ENCODE peak calls at places on chromosomes 7 and 10, in six cellular contexts. W, X, E, Y, G and Q are unnamed samples. For H3K4me1, the result is how much of the 10 kb centered on the place peaks cover.

GRCh38 chr10:79939969-79940368 is 8.9 kb downstream of the SFTPD start:
- DNase-seq in G (no peak), Y (no peak), X (no peak), W (no peak), E (peak), Q (no peak)

GRCh38 chr7:25858562-25859411 is 293.2 kb upstream of the NFE2L3 start:
- DNase-seq in G (no peak), X (no peak), E (no peak), W (no peak), Y (no peak), Q (no peak)

GRCh38 chr7:50321678-50322077 is 17.2 kb downstream of the IKZF1 start:
- DNase-seq in W (no peak), G (no peak), E (no peak), X (no peak), Y (no peak), Q (no peak)

GRCh38 chr10:48670978-48671913 is 13.4 kb upstream of the WDFY4 start:
- DNase-seq in G (no peak), X (no peak), E (no peak), Y (no peak), W (no peak), Q (no peak)

GRCh38 chr10:119198438-119198837 is 8.9 kb upstream of the GRK5 start:
- DNase-seq in W (no peak), X (no peak), G (no peak), Y (no peak), E (no peak), Q (no peak)

GRCh38 chr7:142542938-142543337 is 206.3 kb upstream of the PRSS1 start:
- DNase-seq in X (no peak), W (no peak), G (no peak), Y (no peak), E (no peak), Q (no peak)

GRCh38 chr7:155490697-155491628 is 33.0 kb downstream of the EN2 start:
- DNase-seq in E (no peak), G (no peak), W (no peak), X (peak), Y (peak), Q (no peak)

GRCh38 chr7:5629941-5630340 is 151.5 kb downstream of the RNF216 start:
- DNase-seq in X (no peak), Y (no peak), W (peak), G (no peak), E (peak), Q (peak)

GRCh38 chr7:85150624-85151023 is 36.2 kb downstream of the SEMA3D start:
- DNase-seq in X (no peak), Y (no peak), W (no peak), E (no peak), G (no peak), Q (peak)

GRCh38 chr7:103766630-103767029 is 222.8 kb downstream of the RELN start:
- DNase-seq in X (no peak), G (no peak), E (no peak), Y (no peak), W (no peak), Q (no peak)

GRCh38 chr10:73591578-73591902 is 398 bp upstream of the USP54 start:
- DNase-seq in X (no peak), W (no peak), G (peak), E (peak), Y (no peak), Q (no peak)

GRCh38 chr10:22624289-22624738 is 90.1 kb downstream of the PIP4K2A start:
- DNase-seq in W (peak), X (no peak), E (no peak), G (peak), Y (no peak), Q (peak)

GRCh38 chr7:151046603-151047573 is 1.4 kb upstream of the ASIC3 start:
- DNase-seq in E (no peak), W (no peak), G (no peak), Y (peak), X (no peak), Q (no peak)

GRCh38 chr7:4436361-4436899 is 245.7 kb upstream of the FOXK1 start:
- DNase-seq in Y (no peak), G (peak), X (no peak), E (no peak), W (no peak), Q (no peak)

GRCh38 chr7:18421297-18422004 is 74.1 kb upstream of the HDAC9 start:
- DNase-seq in X (no peak), G (no peak), W (peak), Y (no peak), E (no peak), Q (no peak)

GRCh38 chr7:77904252-77904651 is 105.7 kb downstream of the PHTF2 start:
- DNase-seq in G (no peak), Y (no peak), E (no peak), W (no peak), X (no peak), Q (no peak)

DNA sequence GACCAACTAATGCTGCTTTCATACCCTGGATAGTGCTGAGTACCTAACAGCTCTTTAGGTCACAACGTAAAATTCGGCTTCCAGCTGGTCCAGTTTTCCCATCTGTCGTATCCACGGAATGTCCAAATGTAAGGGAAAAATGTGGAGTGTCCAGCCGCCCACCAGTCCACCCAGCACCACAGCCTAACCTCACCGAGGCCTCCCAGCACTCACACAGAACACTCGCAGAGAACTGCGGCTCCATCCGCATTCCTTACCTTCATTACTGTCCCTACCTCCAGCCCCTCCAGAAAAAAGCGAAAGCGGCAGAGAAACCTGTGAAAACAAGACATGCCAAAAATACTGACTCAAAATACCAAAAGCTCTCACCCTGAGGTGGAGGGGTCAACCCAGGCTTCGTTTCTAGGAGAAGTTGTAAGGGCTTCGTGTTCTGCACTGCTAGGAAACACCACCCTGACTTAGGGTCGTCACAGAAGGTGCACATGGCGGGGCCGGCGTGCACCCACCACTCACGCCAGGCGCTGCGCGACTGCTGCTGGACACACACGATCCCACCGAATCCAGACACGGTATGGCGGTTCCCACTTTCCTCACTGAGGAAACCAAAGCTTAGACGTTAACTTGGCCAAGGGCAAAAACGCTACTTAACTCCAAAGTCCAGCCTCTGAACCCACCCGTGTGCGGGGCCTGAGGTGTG is 73.9 kb downstream of the AMZ1 start:
- DNase-seq in E (no peak), X (no peak), Y (no peak), G (no peak), W (no peak), Q (no peak)
- H3K4me1 ChIP-seq in E (half or more), X (half or more), Y (under half), G (under half), W (under half), Q (under half)

DNA sequence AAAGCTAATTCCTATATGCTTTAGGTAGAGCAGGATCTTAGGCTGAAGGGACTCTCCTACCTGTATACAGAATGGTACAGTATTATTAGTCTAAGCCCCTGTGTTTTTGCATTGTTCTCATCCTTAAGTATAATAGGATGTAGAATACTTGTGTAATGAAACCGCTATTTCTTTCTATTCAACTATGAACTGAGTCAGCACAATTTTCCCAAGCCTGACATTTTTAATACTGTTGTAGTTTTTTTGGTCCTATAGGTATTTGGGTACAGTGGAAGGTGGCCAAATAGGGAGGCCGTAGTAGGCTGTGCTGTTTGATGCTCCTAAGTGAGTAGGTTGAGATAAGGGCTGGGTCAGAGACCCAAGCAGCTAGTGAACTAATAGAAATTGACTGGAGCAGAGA is 205.1 kb downstream of the MACC1 start:
- DNase-seq in W (no peak), G (no peak), E (no peak), Y (no peak), X (no peak), Q (no peak)
- H3K4me3 ChIP-seq in W (no peak), G (no peak), E (no peak), Y (no peak), X (no peak), Q (no peak)

GRCh38 chr10:71840936-71841335 is 10.1 kb downstream of the PSAP start:
- DNase-seq in G (no peak), X (no peak), E (no peak), Y (no peak), W (no peak), Q (no peak)

GRCh38 chr10:71842424-71842823 is 8.6 kb downstream of the PSAP start:
- DNase-seq in W (no peak), X (no peak), G (no peak), E (no peak), Y (no peak), Q (no peak)

GRCh38 chr10:71844695-71845094 is 6.4 kb downstream of the PSAP start:
- DNase-seq in W (no peak), Y (no peak), X (no peak), E (no peak), G (no peak), Q (no peak)

GRCh38 chr10:71844084-71844483 is 7.0 kb downstream of the PSAP start:
- DNase-seq in G (no peak), Y (no peak), E (no peak), W (no peak), X (no peak), Q (no peak)

DNA sequence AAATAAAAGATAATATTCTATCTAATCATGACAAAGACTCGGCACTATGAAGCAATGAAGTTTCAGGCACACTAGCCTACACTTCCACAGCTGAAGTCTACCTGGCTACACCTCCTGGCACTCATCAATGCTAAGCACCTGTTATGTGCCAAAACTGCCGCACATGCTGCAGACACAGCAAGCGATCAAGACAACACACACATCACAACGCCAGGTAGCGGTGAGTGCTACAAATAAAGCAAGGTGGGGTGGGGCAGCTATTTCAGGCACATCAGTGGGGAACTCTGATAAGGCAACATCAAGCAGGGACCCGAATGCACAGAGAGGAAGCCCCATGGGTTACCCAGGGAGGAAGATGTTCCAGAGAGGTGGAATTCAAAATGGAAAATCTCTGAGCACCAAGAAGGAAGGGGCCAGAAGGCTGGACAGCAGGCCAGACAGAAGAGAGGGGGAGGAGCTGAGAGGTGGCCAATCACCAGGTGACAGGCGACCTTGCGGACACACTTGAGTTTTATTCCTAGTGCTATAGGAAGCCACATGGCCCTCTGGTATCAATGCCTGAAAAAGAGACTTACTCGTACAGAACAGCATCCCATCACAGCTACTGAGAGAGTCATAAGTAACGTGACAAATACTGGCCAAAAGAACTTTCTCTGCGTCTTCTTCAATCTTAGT is 8.1 kb downstream of the PSAP start:
- DNase-seq in X (no peak), Y (no peak), G (no peak), W (no peak), E (no peak), Q (no peak)
- H3K4me1 ChIP-seq in X (half or more), Y (under half), G (half or more), W (under half), E (under half), Q (under half)

GRCh38 chr10:103153765-103154197 is 39.3 kb downstream of the NT5C2 start:
- DNase-seq in E (no peak), W (peak), G (peak), X (no peak), Y (no peak), Q (no peak)
- H3K4me3 ChIP-seq in E (no peak), W (peak), G (peak), X (peak), Y (no peak), Q (no peak)

GRCh38 chr10:74927701-74928100 is 101.3 kb downstream of the KAT6B start:
- DNase-seq in W (no peak), Y (no peak), E (no peak), G (no peak), X (no peak), Q (peak)

GRCh38 chr10:74929197-74929596 is 102.8 kb downstream of the KAT6B start:
- DNase-seq in E (no peak), G (no peak), W (no peak), X (no peak), Y (no peak), Q (no peak)

GRCh38 chr10:74928742-74929191 is 102.4 kb downstream of the KAT6B start:
- DNase-seq in X (no peak), G (no peak), Y (no peak), W (no peak), E (no peak), Q (no peak)

GRCh38 chr10:74925716-74926115 is 99.3 kb downstream of the KAT6B start:
- DNase-seq in W (no peak), E (no peak), X (no peak), Y (no peak), G (no peak), Q (no peak)

GRCh38 chr10:74926791-74927585 is 100.6 kb downstream of the KAT6B start:
- DNase-seq in G (no peak), X (no peak), W (no peak), Y (no peak), E (no peak), Q (peak)
- H3K4me1 ChIP-seq in G (half or more), X (half or more), W (half or more), Y (under half), E (half or more), Q (under half)

GRCh38 chr7:22841954-22842353 is 19.3 kb upstream of the TOMM7 start:
- DNase-seq in Y (no peak), X (no peak), W (no peak), G (no peak), E (no peak), Q (no peak)
- H3K4me3 ChIP-seq in Y (no peak), X (no peak), W (no peak), G (no peak), E (no peak), Q (no peak)

GRCh38 chr7:55538538-55538937 is 33.8 kb downstream of the VOPP1 start:
- DNase-seq in G (no peak), E (no peak), X (no peak), Y (no peak), W (peak), Q (peak)
- H3K4me1 ChIP-seq in G (under half), E (under half), X (under half), Y (under half), W (under half), Q (under half)

DNA sequence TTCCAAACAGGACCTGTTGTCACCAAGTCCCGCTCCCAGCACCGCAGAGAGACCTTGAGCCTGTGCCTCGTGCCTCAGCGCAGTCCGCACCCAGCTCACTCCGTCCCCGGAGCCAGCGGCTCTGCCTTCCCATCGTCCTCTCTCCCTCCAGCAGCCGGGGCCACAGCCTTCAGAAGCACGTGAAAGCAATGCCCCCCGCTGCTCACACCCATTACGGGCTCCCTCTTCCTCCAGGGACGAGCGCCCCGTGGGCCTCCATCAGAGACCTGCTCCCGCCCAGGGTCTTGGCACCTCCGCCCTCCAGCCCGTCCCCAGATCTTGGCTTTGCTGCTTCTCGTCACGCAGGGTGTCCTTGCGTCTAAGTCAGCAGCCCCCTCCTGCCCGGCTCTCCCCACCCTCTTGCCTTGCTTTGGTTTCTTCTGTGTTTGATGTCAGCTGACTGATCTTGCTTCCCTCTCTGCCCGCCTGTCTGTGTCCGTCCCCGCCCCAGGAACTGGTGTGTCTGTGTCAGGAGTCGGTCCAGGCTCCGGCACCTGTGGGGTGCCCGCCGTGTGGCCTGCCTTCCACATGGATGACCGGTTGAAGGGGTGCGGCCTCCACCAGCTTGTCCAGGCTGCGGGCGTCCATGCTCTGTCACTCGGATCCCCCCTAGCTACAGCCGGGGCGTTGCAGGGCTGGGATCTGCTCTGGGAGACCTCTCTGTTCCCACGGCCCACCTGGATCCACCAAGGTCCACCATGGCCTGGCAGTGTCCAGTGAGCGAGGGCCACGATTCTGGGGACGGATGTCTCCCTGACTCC is 61.9 kb downstream of the FOXL3 start:
- DNase-seq in W (no peak), Y (no peak), E (no peak), X (no peak), G (no peak), Q (no peak)
- H3K4me3 ChIP-seq in W (no peak), Y (no peak), E (no peak), X (no peak), G (no peak), Q (no peak)

GRCh38 chr10:100743626-100744135 is 1.7 kb upstream of the PAX2 start:
- DNase-seq in Y (no peak), X (no peak), G (peak), W (peak), E (no peak), Q (peak)

GRCh38 chr10:100744136-100744979 is 1.0 kb upstream of the PAX2 start:
- DNase-seq in Y (no peak), W (peak), E (no peak), G (peak), X (no peak), Q (no peak)

GRCh38 chr10:100746413-100746931 is 1.1 kb downstream of the PAX2 start:
- DNase-seq in W (no peak), Y (no peak), E (no peak), G (no peak), X (no peak), Q (no peak)

GRCh38 chr10:100745882-100746412 is 565 bp downstream of the PAX2 start:
- DNase-seq in X (no peak), Y (no peak), W (no peak), G (no peak), E (no peak), Q (no peak)

GRCh38 chr10:100744980-100745881 is at the start of gene PAX2:
- DNase-seq in Y (no peak), G (peak), W (peak), E (no peak), X (no peak), Q (no peak)
- H3K4me1 ChIP-seq in Y (under half), G (under half), W (under half), E (under half), X (half or more), Q (under half)

DNA sequence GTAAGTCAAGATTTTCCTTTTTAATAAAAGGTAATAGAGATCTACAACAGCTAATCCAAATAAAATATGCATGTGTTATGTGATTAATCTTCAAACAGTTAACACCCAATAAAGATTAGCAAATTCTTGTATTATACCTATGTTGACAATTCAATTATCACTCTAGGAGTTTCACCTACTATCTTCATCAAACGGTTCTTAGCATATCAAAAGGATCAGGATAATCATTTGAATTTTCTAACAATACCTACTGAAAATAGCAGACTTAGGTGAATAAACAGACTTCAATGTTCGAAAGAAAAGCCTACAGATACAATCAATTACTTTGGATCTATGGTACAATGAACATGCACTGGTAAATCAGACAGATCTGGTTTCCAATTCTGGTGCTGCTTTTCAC is 268.3 kb downstream of the CACNA2D1 start:
- DNase-seq in E (no peak), G (no peak), Y (no peak), W (no peak), X (no peak), Q (no peak)
- H3K4me3 ChIP-seq in E (no peak), G (no peak), Y (no peak), W (no peak), X (no peak), Q (no peak)